ENCODE peak calls at places on chromosomes 11 and 22, in four cellular contexts. One of them, this sample, is unnamed.

GRCh38 chr22:40401532-40401931 is 31.1 kb downstream of the SGSM3 start:
- DNase-seq in activated T-helper 1 cell treated with anti-CD3 and anti-CD28 coated beads, Interleukin-2, amount 50 U/mL, for 16 hours: peak
- DNase-seq in choroid plexus epithelial cell: no peak
- DNase-seq in GM04504: no peak
- DNase-seq in this sample: no peak

GRCh38 chr11:114179234-114179941 is 116.8 kb upstream of the NNMT start:
- DNase-seq in activated T-helper 1 cell treated with anti-CD3 and anti-CD28 coated beads, Interleukin-2, amount 50 U/mL, for 16 hours: no peak
- DNase-seq in choroid plexus epithelial cell: peak
- DNase-seq in GM04504: no peak
- DNase-seq in this sample: no peak

GRCh38 chr11:86736303-86737143 is 63.8 kb upstream of the PRSS23 start:
- DNase-seq in activated T-helper 1 cell treated with anti-CD3 and anti-CD28 coated beads, Interleukin-2, amount 50 U/mL, for 16 hours: no peak
- DNase-seq in choroid plexus epithelial cell: no peak
- DNase-seq in GM04504: no peak
- DNase-seq in this sample: no peak

GRCh38 chr22:26439559-26439958 is 10.5 kb downstream of the ASPHD2 start:
- DNase-seq in activated T-helper 1 cell treated with anti-CD3 and anti-CD28 coated beads, Interleukin-2, amount 50 U/mL, for 16 hours: no peak
- DNase-seq in choroid plexus epithelial cell: no peak
- DNase-seq in GM04504: no peak
- DNase-seq in this sample: no peak

GRCh38 chr11:11415786-11416390 is 62.8 kb upstream of the CSNK2A3 start:
- DNase-seq in activated T-helper 1 cell treated with anti-CD3 and anti-CD28 coated beads, Interleukin-2, amount 50 U/mL, for 16 hours: no peak
- DNase-seq in choroid plexus epithelial cell: no peak
- DNase-seq in GM04504: no peak
- DNase-seq in this sample: no peak

GRCh38 chr11:119337581-119338317 is 2.9 kb downstream of the C1QTNF5 start:
- DNase-seq in activated T-helper 1 cell treated with anti-CD3 and anti-CD28 coated beads, Interleukin-2, amount 50 U/mL, for 16 hours: no peak
- DNase-seq in choroid plexus epithelial cell: no peak
- DNase-seq in GM04504: no peak
- DNase-seq in this sample: no peak

GRCh38 chr11:99176430-99176829 is 155.7 kb downstream of the CNTN5 start:
- DNase-seq in activated T-helper 1 cell treated with anti-CD3 and anti-CD28 coated beads, Interleukin-2, amount 50 U/mL, for 16 hours: no peak
- DNase-seq in choroid plexus epithelial cell: no peak
- DNase-seq in GM04504: no peak
- DNase-seq in this sample: no peak

GRCh38 chr22:29311468-29312217 is 3.9 kb downstream of the RASL10A start:
- DNase-seq in activated T-helper 1 cell treated with anti-CD3 and anti-CD28 coated beads, Interleukin-2, amount 50 U/mL, for 16 hours: no peak
- DNase-seq in choroid plexus epithelial cell: no peak
- DNase-seq in GM04504: no peak
- DNase-seq in this sample: no peak

GRCh38 chr11:129896062-129896461 is 684 bp upstream of the NFRKB start:
- DNase-seq in activated T-helper 1 cell treated with anti-CD3 and anti-CD28 coated beads, Interleukin-2, amount 50 U/mL, for 16 hours: no peak
- DNase-seq in choroid plexus epithelial cell: peak
- DNase-seq in GM04504: no peak
- DNase-seq in this sample: no peak

GRCh38 chr11:6629892-6630631 is 10.8 kb upstream of the TPP1 start:
- DNase-seq in activated T-helper 1 cell treated with anti-CD3 and anti-CD28 coated beads, Interleukin-2, amount 50 U/mL, for 16 hours: no peak
- DNase-seq in choroid plexus epithelial cell: no peak
- DNase-seq in GM04504: no peak
- DNase-seq in this sample: no peak

GRCh38 chr11:123434262-123434661 is 4.2 kb downstream of the GRAMD1B start:
- DNase-seq in activated T-helper 1 cell treated with anti-CD3 and anti-CD28 coated beads, Interleukin-2, amount 50 U/mL, for 16 hours: no peak
- DNase-seq in choroid plexus epithelial cell: peak
- DNase-seq in GM04504: no peak
- DNase-seq in this sample: no peak

GRCh38 chr22:28438183-28438778 is 241.4 kb downstream of the TTC28 start:
- DNase-seq in activated T-helper 1 cell treated with anti-CD3 and anti-CD28 coated beads, Interleukin-2, amount 50 U/mL, for 16 hours: no peak
- DNase-seq in choroid plexus epithelial cell: no peak
- DNase-seq in GM04504: no peak
- DNase-seq in this sample: no peak

GRCh38 chr11:120182790-120183491 is 27.9 kb upstream of the OAF start:
- DNase-seq in activated T-helper 1 cell treated with anti-CD3 and anti-CD28 coated beads, Interleukin-2, amount 50 U/mL, for 16 hours: no peak
- DNase-seq in choroid plexus epithelial cell: no peak
- DNase-seq in GM04504: no peak
- DNase-seq in this sample: no peak

GRCh38 chr11:46066335-46066734 is 54.9 kb downstream of the PHF21A start:
- DNase-seq in activated T-helper 1 cell treated with anti-CD3 and anti-CD28 coated beads, Interleukin-2, amount 50 U/mL, for 16 hours: no peak
- DNase-seq in choroid plexus epithelial cell: no peak
- DNase-seq in GM04504: no peak
- DNase-seq in this sample: no peak

GRCh38 chr11:126115253-126115540 is 52.5 kb upstream of the CDON start:
- DNase-seq in activated T-helper 1 cell treated with anti-CD3 and anti-CD28 coated beads, Interleukin-2, amount 50 U/mL, for 16 hours: no peak
- DNase-seq in choroid plexus epithelial cell: no peak
- DNase-seq in GM04504: no peak
- DNase-seq in this sample: no peak

GRCh38 chr22:25403752-25404471 is 160.6 kb upstream of the GRK3 start:
- DNase-seq in activated T-helper 1 cell treated with anti-CD3 and anti-CD28 coated beads, Interleukin-2, amount 50 U/mL, for 16 hours: no peak
- DNase-seq in choroid plexus epithelial cell: peak
- DNase-seq in GM04504: peak
- DNase-seq in this sample: peak

GRCh38 chr11:83054904-83055380 is 16.8 kb downstream of the RAB30 start:
- DNase-seq in activated T-helper 1 cell treated with anti-CD3 and anti-CD28 coated beads, Interleukin-2, amount 50 U/mL, for 16 hours: no peak
- DNase-seq in choroid plexus epithelial cell: no peak
- DNase-seq in GM04504: no peak
- DNase-seq in this sample: no peak

GRCh38 chr22:41365425-41365824 is 16.3 kb upstream of the TEF start:
- DNase-seq in activated T-helper 1 cell treated with anti-CD3 and anti-CD28 coated beads, Interleukin-2, amount 50 U/mL, for 16 hours: no peak
- DNase-seq in choroid plexus epithelial cell: no peak
- DNase-seq in GM04504: no peak
- DNase-seq in this sample: no peak

GRCh38 chr22:49930596-49931412 is 12.4 kb downstream of the CRELD2 start:
- DNase-seq in activated T-helper 1 cell treated with anti-CD3 and anti-CD28 coated beads, Interleukin-2, amount 50 U/mL, for 16 hours: no peak
- DNase-seq in choroid plexus epithelial cell: peak
- DNase-seq in GM04504: peak
- DNase-seq in this sample: peak

GRCh38 chr11:64856382-64857227 is 12.2 kb upstream of the CDC42BPG start:
- DNase-seq in activated T-helper 1 cell treated with anti-CD3 and anti-CD28 coated beads, Interleukin-2, amount 50 U/mL, for 16 hours: no peak
- DNase-seq in choroid plexus epithelial cell: peak
- DNase-seq in GM04504: peak
- DNase-seq in this sample: no peak

GRCh38 chr11:46183819-46184218 is 62.6 kb upstream of the PHF21A start:
- DNase-seq in activated T-helper 1 cell treated with anti-CD3 and anti-CD28 coated beads, Interleukin-2, amount 50 U/mL, for 16 hours: no peak
- DNase-seq in choroid plexus epithelial cell: peak
- DNase-seq in GM04504: no peak
- DNase-seq in this sample: no peak

GRCh38 chr11:110908401-110909106 is 196.3 kb upstream of the ARHGAP20 start:
- DNase-seq in activated T-helper 1 cell treated with anti-CD3 and anti-CD28 coated beads, Interleukin-2, amount 50 U/mL, for 16 hours: no peak
- DNase-seq in choroid plexus epithelial cell: peak
- DNase-seq in GM04504: peak
- DNase-seq in this sample: peak

GRCh38 chr11:43786016-43786415 is 94.6 kb upstream of the ALKBH3 start:
- DNase-seq in activated T-helper 1 cell treated with anti-CD3 and anti-CD28 coated beads, Interleukin-2, amount 50 U/mL, for 16 hours: no peak
- DNase-seq in choroid plexus epithelial cell: no peak
- DNase-seq in GM04504: no peak
- DNase-seq in this sample: no peak

GRCh38 chr11:70885721-70886305 is 366.6 kb downstream of the SHANK2 start:
- DNase-seq in activated T-helper 1 cell treated with anti-CD3 and anti-CD28 coated beads, Interleukin-2, amount 50 U/mL, for 16 hours: no peak
- DNase-seq in choroid plexus epithelial cell: peak
- DNase-seq in GM04504: no peak
- DNase-seq in this sample: no peak

GRCh38 chr11:95490625-95491024 is 259.6 kb upstream of the SESN3 start:
- DNase-seq in activated T-helper 1 cell treated with anti-CD3 and anti-CD28 coated beads, Interleukin-2, amount 50 U/mL, for 16 hours: no peak
- DNase-seq in choroid plexus epithelial cell: no peak
- DNase-seq in GM04504: no peak
- DNase-seq in this sample: no peak

GRCh38 chr11:34345012-34345804 is 12.6 kb downstream of the ABTB2 start:
- DNase-seq in activated T-helper 1 cell treated with anti-CD3 and anti-CD28 coated beads, Interleukin-2, amount 50 U/mL, for 16 hours: no peak
- DNase-seq in choroid plexus epithelial cell: peak
- DNase-seq in GM04504: peak
- DNase-seq in this sample: peak

GRCh38 chr11:133011604-133012003 is 520.7 kb downstream of the OPCML start:
- DNase-seq in activated T-helper 1 cell treated with anti-CD3 and anti-CD28 coated beads, Interleukin-2, amount 50 U/mL, for 16 hours: no peak
- DNase-seq in choroid plexus epithelial cell: no peak
- DNase-seq in GM04504: no peak
- DNase-seq in this sample: no peak

GRCh38 chr11:61826930-61827572 is 1.0 kb upstream of the FADS2 start:
- DNase-seq in activated T-helper 1 cell treated with anti-CD3 and anti-CD28 coated beads, Interleukin-2, amount 50 U/mL, for 16 hours: no peak
- DNase-seq in choroid plexus epithelial cell: peak
- DNase-seq in GM04504: no peak
- DNase-seq in this sample: no peak

GRCh38 chr11:10329935-10330334 is 25.1 kb downstream of the ADM start:
- DNase-seq in activated T-helper 1 cell treated with anti-CD3 and anti-CD28 coated beads, Interleukin-2, amount 50 U/mL, for 16 hours: no peak
- DNase-seq in choroid plexus epithelial cell: peak
- DNase-seq in GM04504: peak
- DNase-seq in this sample: peak

GRCh38 chr11:61543606-61544306 is 35.2 kb downstream of the LRRC10B start:
- DNase-seq in activated T-helper 1 cell treated with anti-CD3 and anti-CD28 coated beads, Interleukin-2, amount 50 U/mL, for 16 hours: no peak
- DNase-seq in choroid plexus epithelial cell: peak
- DNase-seq in GM04504: no peak
- DNase-seq in this sample: peak

GRCh38 chr22:35761037-35761436 is 43.4 kb downstream of the APOL5 start:
- DNase-seq in activated T-helper 1 cell treated with anti-CD3 and anti-CD28 coated beads, Interleukin-2, amount 50 U/mL, for 16 hours: no peak
- DNase-seq in choroid plexus epithelial cell: peak
- DNase-seq in GM04504: no peak
- DNase-seq in this sample: no peak

GRCh38 chr11:37107415-37107814 is 509.4 kb upstream of the RAG2 start:
- DNase-seq in activated T-helper 1 cell treated with anti-CD3 and anti-CD28 coated beads, Interleukin-2, amount 50 U/mL, for 16 hours: no peak
- DNase-seq in choroid plexus epithelial cell: no peak
- DNase-seq in GM04504: no peak
- DNase-seq in this sample: no peak

GRCh38 chr11:60974726-60975125 is 3.2 kb downstream of the CD6 start:
- DNase-seq in activated T-helper 1 cell treated with anti-CD3 and anti-CD28 coated beads, Interleukin-2, amount 50 U/mL, for 16 hours: no peak
- DNase-seq in choroid plexus epithelial cell: no peak
- DNase-seq in GM04504: no peak
- DNase-seq in this sample: no peak

GRCh38 chr22:46367707-46368191 is 32.2 kb downstream of the TRMU start:
- DNase-seq in activated T-helper 1 cell treated with anti-CD3 and anti-CD28 coated beads, Interleukin-2, amount 50 U/mL, for 16 hours: peak
- DNase-seq in choroid plexus epithelial cell: peak
- DNase-seq in GM04504: no peak
- DNase-seq in this sample: no peak

GRCh38 chr11:9571071-9571765 is 2.3 kb upstream of the WEE1 start:
- DNase-seq in activated T-helper 1 cell treated with anti-CD3 and anti-CD28 coated beads, Interleukin-2, amount 50 U/mL, for 16 hours: no peak
- DNase-seq in choroid plexus epithelial cell: no peak
- DNase-seq in GM04504: no peak
- DNase-seq in this sample: no peak

GRCh38 chr11:8766043-8766992 is 83.7 kb downstream of the RPL27A start:
- DNase-seq in activated T-helper 1 cell treated with anti-CD3 and anti-CD28 coated beads, Interleukin-2, amount 50 U/mL, for 16 hours: no peak
- DNase-seq in choroid plexus epithelial cell: no peak
- DNase-seq in GM04504: no peak
- DNase-seq in this sample: no peak

This sample was measured in AG09309.